ENCODE peak calls at places on chromosomes 3 and 15, in six cellular contexts. Q, X, C, J, A and V are unnamed samples.

GRCh38 chr15:80732818-80733217 is 37.7 kb downstream of the ABHD17C start:
- DNase-seq in J (no peak), X (no peak), A (no peak), Q (no peak), C (no peak), V (no peak)

GRCh38 chr3:65751123-65751700 is 287.5 kb downstream of the MAGI1 start:
- DNase-seq in Q (no peak), C (no peak), X (peak; percentile 52), J (peak; percentile 40), A (peak; percentile 42), V (peak; percentile 14)

GRCh38 chr3:19526071-19526470 is 377.8 kb downstream of the KCNH8 start:
- DNase-seq in X (no peak), Q (no peak), C (no peak), A (no peak), J (no peak), V (no peak)

GRCh38 chr3:103218793-103219192 is 784.0 kb downstream of the ZPLD1 start:
- DNase-seq in C (no peak), X (no peak), Q (no peak), A (no peak), J (no peak), V (peak; percentile 17)

GRCh38 chr3:117080899-117081298 is 371.3 kb downstream of the TUSC7 start:
- DNase-seq in X (no peak), J (no peak), Q (no peak), A (no peak), C (no peak), V (no peak)

GRCh38 chr15:67510597-67511225 is 10.2 kb upstream of the C15orf61 start:
- DNase-seq in J (no peak), C (peak; percentile 44), X (no peak), Q (no peak), A (no peak), V (no peak)

GRCh38 chr3:112132975-112133448 is at the start of gene GCSAM:
- DNase-seq in J (no peak), X (no peak), C (no peak), A (no peak), Q (peak; percentile 51), V (peak; percentile 70)

GRCh38 chr3:172659246-172660002 is 51.4 kb downstream of the NCEH1 start:
- DNase-seq in J (no peak), X (no peak), A (no peak), Q (no peak), C (no peak), V (no peak)

GRCh38 chr15:89299896-89300295 is 34.7 kb downstream of the POLG start:
- DNase-seq in J (no peak), A (no peak), Q (no peak), C (no peak), X (no peak), V (no peak)

GRCh38 chr3:191330309-191330712 is at the start of gene UTS2B:
- DNase-seq in Q (no peak), C (peak; percentile 61), A (peak; percentile 15), X (no peak), J (no peak), V (no peak)

GRCh38 chr3:193344471-193344870 is 34.1 kb downstream of the ATP13A5 start:
- DNase-seq in Q (no peak), X (no peak), J (no peak), A (no peak), C (no peak), V (no peak)

GRCh38 chr3:131216340-131216739 is 165.2 kb upstream of the NUDT16 start:
- DNase-seq in A (no peak), J (no peak), X (no peak), Q (no peak), C (no peak), V (no peak)

GRCh38 chr15:80183886-80184285 is 31.1 kb downstream of the FAH start:
- DNase-seq in Q (no peak), A (no peak), X (peak; percentile 35), J (no peak), C (no peak), V (no peak)

GRCh38 chr15:48309740-48310139 is 21.5 kb upstream of the DUT start:
- DNase-seq in A (no peak), C (no peak), J (no peak), Q (no peak), X (no peak), V (no peak)

GRCh38 chr3:14630404-14631100 is 21.0 kb upstream of the CCDC174 start:
- DNase-seq in X (no peak), A (no peak), Q (no peak), C (no peak), J (no peak), V (no peak)

GRCh38 chr15:71496336-71496955 is 313.9 kb upstream of the NR2E3 start:
- DNase-seq in Q (no peak), C (no peak), X (no peak), A (no peak), J (no peak), V (no peak)

GRCh38 chr3:99324854-99325253 is 313.5 kb upstream of the COL8A1 start:
- DNase-seq in C (no peak), J (no peak), A (no peak), X (no peak), Q (no peak), V (no peak)

GRCh38 chr15:34361278-34361677 is 5.7 kb downstream of the LPCAT4 start:
- DNase-seq in C (no peak), X (no peak), A (no peak), J (no peak), Q (no peak), V (no peak)

GRCh38 chr15:73989001-73989798 is 2.9 kb downstream of the STOML1 start:
- DNase-seq in C (no peak), X (no peak), Q (peak; percentile 6), A (no peak), J (no peak), V (no peak)

GRCh38 chr3:177177670-177178295 is 19.5 kb downstream of the TBL1XR1 start:
- DNase-seq in J (peak; percentile 45), Q (no peak), C (no peak), A (no peak), X (no peak), V (no peak)

GRCh38 chr3:64108784-64109317 is 85.6 kb upstream of the PSMD6 start:
- DNase-seq in X (no peak), C (no peak), A (no peak), J (no peak), Q (no peak), V (no peak)

GRCh38 chr3:64111083-64111482 is 87.8 kb upstream of the PSMD6 start:
- DNase-seq in X (no peak), J (no peak), Q (no peak), C (no peak), A (no peak), V (no peak)

GRCh38 chr3:64114651-64115050 is 91.4 kb upstream of the PSMD6 start:
- DNase-seq in J (no peak), C (no peak), Q (no peak), A (no peak), X (no peak), V (no peak)

GRCh38 chr3:64109438-64109837 is 86.1 kb upstream of the PSMD6 start:
- DNase-seq in C (no peak), Q (no peak), X (no peak), A (no peak), J (no peak), V (no peak)

DNA sequence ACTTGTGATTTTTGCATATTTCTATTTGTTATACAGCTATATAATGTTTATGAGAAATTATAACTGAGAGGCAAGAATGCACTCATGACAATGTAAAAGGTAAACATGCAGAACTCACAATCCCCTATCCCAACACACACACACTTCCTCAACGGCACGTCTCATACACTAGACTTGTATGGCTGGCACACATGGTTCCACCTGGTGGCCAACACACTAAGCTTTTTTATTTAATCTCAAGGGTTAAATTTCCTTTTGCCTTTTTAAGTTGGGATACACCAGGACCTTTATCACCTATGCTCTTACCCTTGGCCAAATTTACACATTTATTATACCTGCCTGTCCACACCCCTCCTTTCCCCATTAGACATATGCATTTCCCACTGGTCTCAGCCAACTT is 88.6 kb upstream of the PSMD6 start:
- DNase-seq in X (no peak), J (no peak), Q (no peak), C (no peak), A (no peak), V (no peak)
- TF ChIP-seq CTCF in X (no peak), J (no peak), Q (no peak), C (no peak), A (no peak), V (no peak)

GRCh38 chr3:170911051-170911450 is 2.6 kb upstream of the EIF5A2 start:
- DNase-seq in J (no peak), X (no peak), Q (no peak), A (no peak), C (no peak), V (no peak)

GRCh38 chr3:170909129-170909903 is 879 bp upstream of the EIF5A2 start:
- DNase-seq in X (no peak), Q (no peak), A (no peak), C (peak; percentile 76), J (no peak), V (no peak)

GRCh38 chr3:170907519-170908234 is 760 bp downstream of the EIF5A2 start:
- DNase-seq in J (no peak), C (no peak), Q (no peak), X (no peak), A (no peak), V (peak; percentile 34)

GRCh38 chr3:170910542-170910941 is 2.1 kb upstream of the EIF5A2 start:
- DNase-seq in Q (no peak), A (no peak), J (no peak), X (no peak), C (no peak), V (no peak)

DNA sequence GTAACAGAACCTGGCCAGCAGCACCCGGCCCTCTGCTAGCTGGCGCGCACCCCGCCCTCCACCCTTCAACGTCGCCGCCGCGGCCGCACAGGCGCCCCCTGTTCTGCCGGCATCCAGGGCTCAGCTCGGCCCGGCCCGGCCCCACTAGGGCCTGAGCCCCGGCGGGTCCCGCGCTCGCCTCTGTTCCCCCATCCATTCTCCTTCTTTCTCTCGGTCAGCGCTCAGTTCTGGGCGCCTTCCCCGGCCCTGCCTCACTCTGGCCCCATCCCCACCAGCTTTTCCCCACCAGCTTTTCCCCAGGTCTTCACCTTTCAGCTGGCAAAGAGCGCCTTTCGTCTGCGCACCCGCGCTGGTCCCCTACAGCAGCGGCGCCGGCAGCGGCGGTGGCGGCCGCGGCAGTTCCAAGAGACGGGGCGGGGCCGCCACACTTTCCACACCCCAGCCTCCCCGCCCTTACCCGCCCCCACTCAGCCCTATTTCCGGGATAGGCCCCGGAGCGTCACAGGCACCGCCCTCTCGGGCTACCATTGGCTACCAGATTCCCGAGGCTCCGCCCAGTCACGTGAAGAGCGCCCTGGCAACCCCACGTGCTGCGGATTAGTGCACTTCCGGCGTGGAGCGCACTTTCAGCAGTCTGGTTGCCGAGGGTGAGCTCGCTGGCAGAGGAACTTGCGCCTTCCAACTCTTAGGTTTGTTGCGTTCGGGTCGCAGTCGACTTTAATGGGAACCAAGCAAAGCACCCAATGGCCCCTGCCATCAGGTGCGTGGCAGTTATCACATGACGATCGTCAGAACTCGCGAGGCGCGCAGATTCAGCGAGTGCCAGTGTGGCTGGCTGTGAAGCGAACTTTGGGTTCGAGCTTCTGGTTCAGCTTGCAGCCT is at the start of gene EIF5A2:
- DNase-seq in J (peak; percentile 90), X (peak; percentile 99), Q (peak; percentile 87), C (peak; percentile 84), A (peak; percentile 95), V (peak; percentile 92)
- TF ChIP-seq CTCF in J (no peak), X (no peak), Q (no peak), C (no peak), A (no peak), V (no peak)

GRCh38 chr3:158672293-158673176 is at the start of gene LXN:
- DNase-seq in C (peak; percentile 74), A (peak; percentile 89), J (peak; percentile 90), X (peak; percentile 11), Q (peak; percentile 83), V (peak; percentile 87)
- TF ChIP-seq CTCF in C (peak; percentile 85), A (peak; percentile 75), J (no peak), X (no peak), Q (peak; percentile 53), V (peak; percentile 75)

GRCh38 chr15:32020158-32020557 is 10.2 kb upstream of the CHRNA7 start:
- DNase-seq in Q (no peak), A (no peak), X (no peak), C (no peak), J (no peak), V (no peak)
- TF ChIP-seq CTCF in Q (no peak), A (no peak), X (no peak), C (no peak), J (no peak), V (no peak)